ENCODE peak calls at places on chromosomes 13 and 19, in five cellular contexts. Z, J, H, F and B are unnamed samples.

GRCh38 chr13:59715591-59715990 is 448.1 kb downstream of the DIAPH3 start:
- DNase-seq in Z (no peak), J (peak), H (no peak), F (no peak), B (no peak)

GRCh38 chr19:13093407-13094284 is 9.0 kb downstream of the LYL1 start:
- DNase-seq in Z (peak), J (peak), H (peak), F (peak), B (peak)

GRCh38 chr19:35170359-35171061 is 16.0 kb downstream of the FXYD5 start:
- DNase-seq in Z (peak), J (no peak), H (no peak), F (no peak), B (no peak)

GRCh38 chr19:40005670-40006272 is 8.9 kb downstream of the ZNF546 start:
- DNase-seq in Z (no peak), J (no peak), H (no peak), F (no peak), B (no peak)

GRCh38 chr13:75788494-75788991 is 152.4 kb downstream of the LMO7 start:
- DNase-seq in Z (no peak), J (peak), H (no peak), F (no peak), B (no peak)

GRCh38 chr13:32804673-32805260 is 211.5 kb upstream of the KL start:
- DNase-seq in Z (no peak), J (peak), H (no peak), F (no peak), B (no peak)

GRCh38 chr13:87129602-87130300 is 541.4 kb upstream of the SLITRK5 start:
- DNase-seq in Z (no peak), J (peak), H (peak), F (no peak), B (no peak)

GRCh38 chr19:54420383-54421168 is 5.3 kb downstream of the TTYH1 start:
- DNase-seq in Z (peak), J (no peak), H (peak), F (peak), B (peak)

GRCh38 chr19:49097453-49098288 is 12.4 kb downstream of the SNRNP70 start:
- DNase-seq in Z (peak), J (peak), H (peak), F (peak), B (peak)

GRCh38 chr13:39884166-39884565 is 228.7 kb downstream of the COG6 start:
- DNase-seq in Z (no peak), J (no peak), H (no peak), F (no peak), B (no peak)

GRCh38 chr19:34173145-34173956 is 1.0 kb downstream of the LSM14A start:
- DNase-seq in Z (peak), J (peak), H (peak), F (peak), B (peak)

GRCh38 chr13:30071890-30072817 is 221.7 kb upstream of the UBL3 start:
- DNase-seq in Z (no peak), J (no peak), H (peak), F (no peak), B (no peak)

GRCh38 chr13:72431981-72432617 is 295.3 kb downstream of the MZT1 start:
- DNase-seq in Z (no peak), J (no peak), H (peak), F (no peak), B (no peak)

GRCh38 chr19:46604781-46605355 is 3.7 kb downstream of the CALM3 start:
- DNase-seq in Z (no peak), J (no peak), H (no peak), F (no peak), B (no peak)

GRCh38 chr13:106986687-106987434 is 418.9 kb upstream of the ARGLU1 start:
- DNase-seq in Z (no peak), J (no peak), H (no peak), F (no peak), B (no peak)

GRCh38 chr13:48094404-48094780 is 512 bp downstream of the MED4 start:
- DNase-seq in Z (no peak), J (no peak), H (peak), F (no peak), B (no peak)
- H3K4ac ChIP-seq in Z (no peak), J (peak), H (peak), F (peak), B (no peak)

GRCh38 chr19:58556633-58557252 is 1.7 kb downstream of the UBE2M start:
- DNase-seq in Z (no peak), J (no peak), H (no peak), F (no peak), B (no peak)
- H3K4ac ChIP-seq in Z (no peak), J (no peak), H (no peak), F (no peak), B (no peak)

DNA sequence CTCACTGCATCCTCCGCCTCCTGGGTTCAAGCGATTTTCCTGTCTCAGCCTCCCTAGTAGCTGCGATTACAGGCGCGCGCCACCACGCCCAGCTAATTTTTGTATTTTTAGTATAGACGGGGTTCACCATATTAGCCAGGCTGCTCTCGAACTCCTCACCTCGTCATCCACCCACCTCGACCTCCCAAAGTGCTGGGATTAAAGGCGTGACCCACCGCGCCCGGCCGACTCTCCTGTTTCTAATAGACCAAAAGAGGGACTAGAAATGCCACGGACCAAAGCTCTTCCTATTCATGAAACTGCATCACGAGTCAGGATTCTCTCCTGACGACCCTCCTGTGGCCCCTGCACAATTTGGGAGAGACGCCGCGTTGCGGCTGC is 563 bp downstream of the ZNF43 start:
- DNase-seq in Z (no peak), J (no peak), H (no peak), F (no peak), B (no peak)
- H3K4ac ChIP-seq in Z (no peak), J (peak), H (peak), F (peak), B (no peak)

DNA sequence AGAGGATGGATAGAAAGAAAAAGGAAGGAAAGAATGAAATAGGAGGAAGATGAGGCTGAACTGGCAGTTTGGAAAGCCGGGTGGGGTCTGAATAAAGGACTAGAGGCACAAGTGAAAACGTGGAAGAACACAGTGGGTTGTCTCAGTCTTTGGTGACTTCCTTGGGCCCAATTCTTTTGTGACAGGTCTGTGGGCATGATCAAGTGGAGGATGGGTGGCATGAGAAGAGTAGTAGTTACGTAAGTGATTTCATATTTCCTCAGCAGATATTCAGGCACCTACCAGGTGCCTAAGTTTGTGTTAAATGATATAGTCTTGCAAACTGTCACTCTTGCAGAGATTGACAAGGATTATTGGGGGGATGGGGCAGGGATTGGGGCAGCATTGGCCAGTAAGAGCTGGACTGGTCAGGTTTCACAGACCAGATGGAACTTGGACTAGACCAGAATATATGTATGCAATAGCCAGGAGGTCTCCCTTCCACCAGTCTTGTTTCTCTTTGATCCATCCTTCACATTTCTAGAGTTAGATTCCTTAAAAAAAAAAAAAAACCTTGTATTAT is 2.7 kb downstream of the TPP2 start:
- DNase-seq in Z (no peak), J (no peak), H (no peak), F (no peak), B (no peak)
- H3K4ac ChIP-seq in Z (no peak), J (no peak), H (no peak), F (no peak), B (no peak)

GRCh38 chr19:18515959-18516358 is 5.9 kb downstream of the ELL start:
- DNase-seq in Z (no peak), J (no peak), H (no peak), F (no peak), B (no peak)
- H3K4ac ChIP-seq in Z (no peak), J (no peak), H (no peak), F (no peak), B (no peak)

DNA sequence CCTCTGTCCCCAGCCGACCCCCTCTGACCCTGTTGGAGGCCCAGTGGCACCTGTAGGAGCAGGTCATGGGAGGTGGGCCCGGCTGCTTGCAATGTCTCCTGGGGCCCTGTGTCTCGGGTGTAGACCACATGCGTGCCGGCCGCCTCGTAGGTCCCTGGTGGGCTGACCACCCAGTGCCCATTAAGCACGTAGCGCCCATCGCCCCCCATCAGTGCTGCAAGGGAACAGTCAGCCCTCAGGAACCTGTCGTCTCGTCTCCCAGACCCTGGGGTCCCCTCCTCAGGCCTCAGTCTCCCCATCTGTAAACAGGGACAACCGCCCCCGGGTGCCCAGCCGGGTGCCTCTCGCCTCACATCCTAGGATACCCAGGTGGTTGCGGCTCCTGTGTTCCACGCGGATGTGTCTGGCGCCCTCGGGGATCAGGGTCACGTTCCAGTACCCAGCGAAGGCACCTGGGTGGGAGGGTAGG is 5.6 kb downstream of the ADAMTSL5 start:
- DNase-seq in Z (no peak), J (no peak), H (no peak), F (no peak), B (no peak)
- H3K4ac ChIP-seq in Z (no peak), J (peak), H (no peak), F (peak), B (peak)

DNA sequence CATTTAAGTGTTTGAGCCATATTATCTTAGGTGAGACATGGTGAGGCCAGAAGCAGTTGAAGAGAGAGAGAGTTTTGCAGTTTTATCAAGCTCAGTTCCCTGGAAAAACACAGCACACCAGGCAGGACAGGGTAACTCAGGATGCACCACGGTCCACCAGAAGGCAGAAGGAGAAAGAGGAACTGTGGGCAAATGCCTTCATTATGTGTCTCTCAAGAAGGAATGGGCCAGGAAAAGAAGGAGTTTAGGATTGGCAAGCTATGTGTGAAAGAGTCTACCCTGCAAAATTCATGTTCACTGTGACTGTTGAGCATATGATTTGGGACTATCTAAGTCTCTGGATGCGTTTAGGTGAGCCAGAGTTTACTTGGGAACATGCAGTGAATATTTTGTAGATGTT is 934.5 kb upstream of the MIR17HG start:
- DNase-seq in Z (no peak), J (no peak), H (no peak), F (no peak), B (no peak)
- H3K4ac ChIP-seq in Z (no peak), J (no peak), H (no peak), F (no peak), B (no peak)

GRCh38 chr19:29714371-29714952 is 599 bp downstream of the C19orf12 start:
- DNase-seq in Z (no peak), J (no peak), H (no peak), F (no peak), B (no peak)
- H3K4ac ChIP-seq in Z (no peak), J (peak), H (no peak), F (no peak), B (no peak)

GRCh38 chr19:1410136-1410786 is 2.9 kb downstream of the DAZAP1 start:
- DNase-seq in Z (no peak), J (peak), H (no peak), F (no peak), B (no peak)

GRCh38 chr19:1410789-1411188 is 3.4 kb downstream of the DAZAP1 start:
- DNase-seq in Z (no peak), J (no peak), H (no peak), F (no peak), B (no peak)

GRCh38 chr19:1411255-1412191 is 4.1 kb downstream of the DAZAP1 start:
- DNase-seq in Z (no peak), J (peak), H (no peak), F (no peak), B (no peak)

GRCh38 chr19:1412995-1413889 is 5.9 kb downstream of the DAZAP1 start:
- DNase-seq in Z (no peak), J (no peak), H (no peak), F (no peak), B (no peak)

DNA sequence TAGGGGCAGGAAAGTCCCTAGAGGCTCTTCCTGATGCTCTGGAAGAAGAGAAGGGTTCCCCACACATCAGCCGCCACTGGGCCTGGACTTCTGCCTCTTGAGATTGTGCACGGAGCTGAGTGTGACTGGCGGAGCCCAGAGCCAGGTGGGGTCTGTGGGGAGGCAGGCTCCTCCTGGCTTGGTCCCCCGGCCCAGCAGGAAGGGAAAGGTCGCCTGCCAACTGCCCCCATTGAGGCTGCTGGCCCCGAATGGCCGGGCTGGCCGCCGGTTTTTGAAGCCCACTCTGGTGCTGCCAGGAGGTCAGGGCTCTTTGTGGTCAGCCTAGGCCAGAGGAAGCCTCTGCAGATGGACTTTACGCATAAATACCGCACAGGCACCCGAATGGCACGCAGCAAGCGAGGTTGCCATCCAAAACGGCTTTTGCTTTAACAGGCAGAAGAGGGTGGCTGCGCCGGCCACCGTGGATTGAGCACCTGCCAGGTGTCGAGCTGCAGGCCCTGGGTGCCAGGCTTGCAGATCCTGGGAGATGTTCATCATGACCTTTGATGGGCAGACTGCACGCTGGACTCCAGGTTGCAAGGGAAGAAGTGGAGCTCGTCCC is 5.0 kb downstream of the DAZAP1 start:
- DNase-seq in Z (no peak), J (no peak), H (no peak), F (no peak), B (no peak)
- H3K4ac ChIP-seq in Z (no peak), J (no peak), H (no peak), F (no peak), B (no peak)

DNA sequence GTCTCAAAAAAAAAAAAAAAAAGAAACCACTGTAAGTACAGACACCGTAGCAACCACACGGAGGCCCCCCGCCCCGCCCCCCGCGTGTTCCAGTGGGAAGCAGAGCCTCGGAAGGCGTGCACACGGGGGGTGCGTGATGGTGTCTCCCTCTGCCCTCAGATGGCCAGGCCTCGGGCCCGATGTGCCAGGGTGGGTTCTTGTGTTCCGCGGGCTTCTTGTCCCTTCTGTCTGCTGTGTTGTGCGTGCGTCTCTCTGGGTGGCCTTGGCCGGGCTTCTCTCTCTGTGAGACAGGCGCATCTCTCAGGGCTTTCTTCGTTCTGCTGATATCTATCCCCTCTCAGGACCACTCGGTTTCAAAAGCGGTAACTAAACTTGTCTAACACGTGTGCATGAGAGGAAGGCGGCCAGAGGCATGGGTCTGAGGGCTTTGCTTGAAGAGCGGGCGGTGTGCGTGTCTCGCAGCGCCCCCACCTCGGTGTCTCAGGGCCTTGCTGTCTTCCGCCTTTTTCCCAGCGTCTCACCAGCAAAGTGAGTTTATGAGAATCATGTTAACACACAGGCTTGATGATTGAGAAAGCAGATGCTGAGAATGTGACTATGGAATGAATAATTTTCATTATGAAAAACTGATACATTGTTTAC is 12.6 kb downstream of the ATP11A start:
- DNase-seq in Z (peak), J (no peak), H (no peak), F (no peak), B (no peak)
- H3K4ac ChIP-seq in Z (no peak), J (no peak), H (no peak), F (no peak), B (no peak)